ENCODE peak calls at places on chromosome 6, in five cellular contexts. P is body of pancreas, N is HCT116, G is neural progenitor cell, H is upper lobe of right lung. B is an unnamed sample.

GRCh38 chr6:7624781-7625710 is 35.0 kb downstream of the SNRNP48 start:
- DNase-seq in H (no peak), G (peak; percentile 67), N (no peak), P (no peak), B (no peak)

GRCh38 chr6:159125977-159126376 is 43.2 kb upstream of the FNDC1 start:
- DNase-seq in P (no peak), N (no peak), G (no peak), H (no peak), B (peak; percentile 55)

GRCh38 chr6:15758631-15759215 is 95.9 kb upstream of the DTNBP1 start:
- DNase-seq in G (no peak), N (no peak), P (no peak), H (no peak), B (no peak)

GRCh38 chr6:25992413-25993037 is 29.9 kb downstream of the TRIM38 start:
- DNase-seq in P (peak; percentile 97), H (peak; percentile 97), G (peak; percentile 96), N (peak; percentile 78), B (peak; percentile 99)

GRCh38 chr6:7086488-7086887 is 21.3 kb upstream of the RREB1 start:
- DNase-seq in H (peak; percentile 75), G (no peak), N (no peak), P (no peak), B (peak; percentile 74)

GRCh38 chr6:32178547-32179440 is 589 bp downstream of the RNF5 start:
- DNase-seq in G (no peak), H (peak; percentile 85), N (no peak), P (no peak), B (peak; percentile 31)

GRCh38 chr6:45625191-45625664 is 247.5 kb upstream of the SUPT3H start:
- DNase-seq in N (no peak), G (no peak), H (no peak), P (no peak), B (no peak)

GRCh38 chr6:44133003-44133931 is 5.9 kb downstream of the TMEM63B start:
- DNase-seq in H (peak; percentile 81), N (peak; percentile 15), G (peak; percentile 71), P (peak; percentile 43), B (peak; percentile 74)

GRCh38 chr6:169868458-169868857 is 117.0 kb downstream of the ERMARD start:
- DNase-seq in G (no peak), P (no peak), H (peak; percentile 70), N (no peak), B (no peak)

GRCh38 chr6:129929433-129929832 is 68.3 kb upstream of the TMEM244 start:
- DNase-seq in H (no peak), G (no peak), P (no peak), N (no peak), B (no peak)

GRCh38 chr6:31677955-31678354 is 2.9 kb downstream of the LY6G5C start:
- DNase-seq in H (no peak), G (no peak), N (no peak), P (no peak), B (no peak)

GRCh38 chr6:93142382-93142781 is 277.0 kb downstream of the EPHA7 start:
- DNase-seq in G (no peak), N (no peak), P (no peak), H (no peak), B (no peak)

GRCh38 chr6:159943101-159943632 is 25.7 kb upstream of the IGF2R start:
- DNase-seq in G (no peak), N (no peak), H (no peak), P (no peak), B (peak; percentile 70)

GRCh38 chr6:70956451-70957283 is at the start of gene B3GAT2:
- DNase-seq in N (no peak), P (peak; percentile 27), G (peak; percentile 79), H (peak; percentile 67), B (no peak)

GRCh38 chr6:141403827-141404226 is 728.9 kb upstream of the GJE1 start:
- DNase-seq in P (no peak), G (no peak), H (no peak), N (no peak), B (no peak)

GRCh38 chr6:109339906-109340678 is 42.2 kb downstream of the CD164 start:
- DNase-seq in H (no peak), P (peak; percentile 72), G (no peak), N (no peak), B (no peak)

GRCh38 chr6:151054304-151054703 is 185.5 kb upstream of the AKAP12 start:
- DNase-seq in N (no peak), G (peak; percentile 23), H (no peak), P (no peak), B (peak; percentile 71)

GRCh38 chr6:100346203-100346602 is 118.5 kb downstream of the SIM1 start:
- DNase-seq in N (no peak), P (no peak), H (no peak), G (no peak), B (no peak)

GRCh38 chr6:53119772-53120409 is 28.8 kb downstream of the GCM1 start:
- DNase-seq in H (no peak), P (peak; percentile 65), N (peak; percentile 13), G (no peak), B (no peak)

GRCh38 chr6:150932976-150933375 is 67.5 kb downstream of the MTHFD1L start:
- DNase-seq in N (no peak), H (no peak), G (no peak), P (no peak), B (no peak)

GRCh38 chr6:40882321-40882720 is 156.7 kb downstream of the UNC5CL start:
- DNase-seq in G (no peak), N (no peak), P (peak; percentile 86), H (no peak), B (no peak)

GRCh38 chr6:168599769-168600330 is 158.9 kb downstream of the SMOC2 start:
- DNase-seq in N (no peak), G (no peak), P (no peak), H (no peak), B (no peak)
- H3K4me3 ChIP-seq in N (no peak overlapping the region), G (no peak overlapping the region), P (no peak overlapping the region), H (no peak overlapping the region), B (no peak overlapping the region)

DNA sequence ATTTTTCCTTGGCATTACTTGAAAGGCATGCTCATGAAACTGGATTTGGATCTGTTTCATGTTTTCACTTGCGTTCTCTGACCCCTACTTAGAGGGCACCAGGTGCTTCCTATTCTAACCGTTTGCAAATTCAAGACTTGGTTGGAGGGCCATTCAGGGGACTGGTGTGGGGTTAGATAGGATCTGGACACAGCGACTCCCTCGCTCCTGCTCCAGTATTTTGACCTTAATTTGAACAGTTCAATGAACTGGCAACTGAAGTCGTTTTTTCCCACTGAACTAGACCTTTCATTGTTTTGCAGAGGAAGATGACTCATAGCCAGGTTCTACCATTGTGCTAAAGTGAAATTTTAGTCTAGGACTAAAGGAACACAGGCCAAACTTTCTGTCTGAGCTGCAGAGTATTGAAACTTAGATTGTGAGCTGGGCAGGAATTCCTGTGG is 64.6 kb downstream of the UTRN start:
- DNase-seq in P (no peak), H (no peak), G (no peak), N (peak; percentile 16), B (no peak)
- H3K27ac ChIP-seq in P (peak overlapping the region; percentile 40), H (peak overlapping the region; percentile 56), G (no peak overlapping the region), N (peak overlapping the region; percentile 33), B (peak overlapping the region; percentile 46)

GRCh38 chr6:34140075-34140474 is 5.8 kb downstream of the GRM4 start:
- DNase-seq in H (no peak), N (no peak), P (no peak), G (no peak), B (no peak)
- H3K27me3 ChIP-seq in H (peaks cover 84% of the 10 kb centered on the region), N (peaks cover 4% of the 10 kb centered on the region), P (no peaks in the 10 kb centered on the region), G (peaks cover 43% of the 10 kb centered on the region), B (no peaks in the 10 kb centered on the region)

GRCh38 chr6:133132583-133132982 is 108.6 kb upstream of the EYA4 start:
- DNase-seq in N (no peak), P (no peak), H (no peak), G (peak; percentile 21), B (no peak)
- H3K4me3 ChIP-seq in N (no peak overlapping the region), P (no peak overlapping the region), H (no peak overlapping the region), G (no peak overlapping the region), B (no peak overlapping the region)

DNA sequence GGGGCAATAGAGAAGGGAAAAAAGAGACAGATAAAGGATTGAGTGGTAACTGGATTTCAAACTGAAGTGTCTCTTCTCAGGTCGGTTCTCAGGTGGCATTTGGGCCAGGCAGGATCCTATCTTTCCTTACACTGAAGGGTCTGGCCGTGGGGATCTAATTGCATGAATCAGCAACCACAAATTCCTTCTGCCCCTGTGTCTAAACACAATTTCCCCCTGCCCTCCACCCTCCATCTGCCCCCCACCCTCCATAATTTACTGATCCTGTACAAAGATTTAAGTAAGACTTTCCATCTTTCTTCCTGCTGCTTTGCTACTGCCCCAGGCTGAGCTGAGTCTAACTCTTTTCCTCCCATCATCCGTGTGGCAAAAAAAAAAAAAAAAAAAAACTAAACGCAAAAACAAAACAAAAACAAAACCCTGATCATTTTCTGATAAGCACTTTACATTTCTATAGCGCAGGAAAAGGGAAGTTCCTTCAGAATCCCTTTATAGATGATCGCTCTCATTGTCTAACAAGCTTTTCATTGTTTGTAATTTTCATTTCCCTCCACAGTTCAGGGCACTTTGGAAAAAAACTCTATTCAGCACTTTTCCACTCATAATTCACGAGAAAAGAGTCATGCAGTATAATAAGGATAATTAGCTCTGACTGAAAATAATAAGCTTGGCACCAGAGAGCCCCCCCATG is 89.2 kb upstream of the ATXN1 start:
- DNase-seq in P (no peak), G (no peak), N (no peak), H (no peak), B (no peak)
- H3K27ac ChIP-seq in P (no peak overlapping the region), G (no peak overlapping the region), N (no peak overlapping the region), H (no peak overlapping the region), B (no peak overlapping the region)

B was measured in right cardiac atrium.